ENCODE peak calls at places on chromosomes 5 and 9, in ten cellular contexts. One of them, this sample, is unnamed.
A peak's percentile ranks its signal among the peaks of the same experiment; 100 is the strongest.

GRCh38 chr9:114776683-114777399 is 29.0 kb downstream of the TNFSF15 start:
- DNase-seq in uterus: no peak
- DNase-seq in hypothalamus: no peak
- DNase-seq in NCI-H1436: no peak
- DNase-seq in type B pancreatic cell: no peak
- DNase-seq in CD8-positive, alpha-beta T cell: no peak
- DNase-seq in cardiac muscle cell: no peak
- DNase-seq in sigmoid colon: no peak
- DNase-seq in NCI-H187: no peak
- DNase-seq in stimulated activated CD8-positive, alpha-beta memory T cell treated with anti-CD3 and anti-CD28 coated beads, Interleukin-15, amount 100 ng/mL, for 24 hours: no peak
- DNase-seq in this sample: no peak

GRCh38 chr5:140556438-140556837 is 835 bp downstream of the SRA1 start:
- DNase-seq in uterus: no peak
- DNase-seq in hypothalamus: no peak
- DNase-seq in NCI-H1436: no peak
- DNase-seq in type B pancreatic cell: no peak
- DNase-seq in CD8-positive, alpha-beta T cell: no peak
- DNase-seq in cardiac muscle cell: peak; percentile 50
- DNase-seq in sigmoid colon: no peak
- DNase-seq in NCI-H187: no peak
- DNase-seq in stimulated activated CD8-positive, alpha-beta memory T cell treated with anti-CD3 and anti-CD28 coated beads, Interleukin-15, amount 100 ng/mL, for 24 hours: no peak
- DNase-seq in this sample: no peak

GRCh38 chr5:4640793-4641192 is 499.3 kb upstream of the ADAMTS16 start:
- DNase-seq in uterus: no peak
- DNase-seq in hypothalamus: no peak
- DNase-seq in NCI-H1436: no peak
- DNase-seq in type B pancreatic cell: no peak
- DNase-seq in CD8-positive, alpha-beta T cell: no peak
- DNase-seq in cardiac muscle cell: no peak
- DNase-seq in sigmoid colon: no peak
- DNase-seq in NCI-H187: peak; percentile 13
- DNase-seq in stimulated activated CD8-positive, alpha-beta memory T cell treated with anti-CD3 and anti-CD28 coated beads, Interleukin-15, amount 100 ng/mL, for 24 hours: no peak
- DNase-seq in this sample: no peak

GRCh38 chr9:107755267-107755666 is 265.7 kb upstream of the KLF4 start:
- DNase-seq in uterus: no peak
- DNase-seq in hypothalamus: no peak
- DNase-seq in NCI-H1436: no peak
- DNase-seq in type B pancreatic cell: no peak
- DNase-seq in CD8-positive, alpha-beta T cell: no peak
- DNase-seq in cardiac muscle cell: peak; percentile 42
- DNase-seq in sigmoid colon: no peak
- DNase-seq in NCI-H187: no peak
- DNase-seq in stimulated activated CD8-positive, alpha-beta memory T cell treated with anti-CD3 and anti-CD28 coated beads, Interleukin-15, amount 100 ng/mL, for 24 hours: no peak
- DNase-seq in this sample: no peak

GRCh38 chr9:80922544-80922943 is 766.8 kb downstream of the TLE1 start:
- DNase-seq in uterus: no peak
- DNase-seq in hypothalamus: no peak
- DNase-seq in NCI-H1436: no peak
- DNase-seq in type B pancreatic cell: no peak
- DNase-seq in CD8-positive, alpha-beta T cell: no peak
- DNase-seq in cardiac muscle cell: no peak
- DNase-seq in sigmoid colon: no peak
- DNase-seq in NCI-H187: no peak
- DNase-seq in stimulated activated CD8-positive, alpha-beta memory T cell treated with anti-CD3 and anti-CD28 coated beads, Interleukin-15, amount 100 ng/mL, for 24 hours: no peak
- DNase-seq in this sample: no peak

GRCh38 chr9:106860731-106861584 is 2.0 kb upstream of the ZNF462 start:
- DNase-seq in uterus: peak; percentile 41
- DNase-seq in hypothalamus: no peak
- DNase-seq in NCI-H1436: no peak
- DNase-seq in type B pancreatic cell: peak; percentile 72
- DNase-seq in CD8-positive, alpha-beta T cell: no peak
- DNase-seq in cardiac muscle cell: peak; percentile 55
- DNase-seq in sigmoid colon: peak; percentile 75
- DNase-seq in NCI-H187: no peak
- DNase-seq in stimulated activated CD8-positive, alpha-beta memory T cell treated with anti-CD3 and anti-CD28 coated beads, Interleukin-15, amount 100 ng/mL, for 24 hours: no peak
- DNase-seq in this sample: no peak

GRCh38 chr9:94945191-94946144 is 219.0 kb downstream of the AOPEP start:
- DNase-seq in uterus: peak; percentile 94
- DNase-seq in hypothalamus: no peak
- DNase-seq in NCI-H1436: no peak
- DNase-seq in type B pancreatic cell: no peak
- DNase-seq in CD8-positive, alpha-beta T cell: no peak
- DNase-seq in cardiac muscle cell: peak; percentile 66
- DNase-seq in sigmoid colon: peak; percentile 86
- DNase-seq in NCI-H187: no peak
- DNase-seq in stimulated activated CD8-positive, alpha-beta memory T cell treated with anti-CD3 and anti-CD28 coated beads, Interleukin-15, amount 100 ng/mL, for 24 hours: no peak
- DNase-seq in this sample: no peak

GRCh38 chr5:55159763-55160492 is at the start of gene GPX8:
- DNase-seq in uterus: peak; percentile 50
- DNase-seq in hypothalamus: no peak
- DNase-seq in NCI-H1436: no peak
- DNase-seq in type B pancreatic cell: no peak
- DNase-seq in CD8-positive, alpha-beta T cell: no peak
- DNase-seq in cardiac muscle cell: peak; percentile 92
- DNase-seq in sigmoid colon: no peak
- DNase-seq in NCI-H187: peak; percentile 11
- DNase-seq in stimulated activated CD8-positive, alpha-beta memory T cell treated with anti-CD3 and anti-CD28 coated beads, Interleukin-15, amount 100 ng/mL, for 24 hours: no peak
- DNase-seq in this sample: no peak

GRCh38 chr9:120999317-120999716 is 50.8 kb downstream of the C5 start:
- DNase-seq in uterus: no peak
- DNase-seq in hypothalamus: no peak
- DNase-seq in NCI-H1436: no peak
- DNase-seq in type B pancreatic cell: no peak
- DNase-seq in CD8-positive, alpha-beta T cell: no peak
- DNase-seq in cardiac muscle cell: no peak
- DNase-seq in sigmoid colon: no peak
- DNase-seq in NCI-H187: no peak
- DNase-seq in stimulated activated CD8-positive, alpha-beta memory T cell treated with anti-CD3 and anti-CD28 coated beads, Interleukin-15, amount 100 ng/mL, for 24 hours: no peak
- DNase-seq in this sample: no peak

GRCh38 chr5:16869821-16870796 is 66.0 kb downstream of the MYO10 start:
- DNase-seq in uterus: no peak
- DNase-seq in hypothalamus: no peak
- DNase-seq in NCI-H1436: no peak
- DNase-seq in type B pancreatic cell: no peak
- DNase-seq in CD8-positive, alpha-beta T cell: no peak
- DNase-seq in cardiac muscle cell: no peak
- DNase-seq in sigmoid colon: no peak
- DNase-seq in NCI-H187: no peak
- DNase-seq in stimulated activated CD8-positive, alpha-beta memory T cell treated with anti-CD3 and anti-CD28 coated beads, Interleukin-15, amount 100 ng/mL, for 24 hours: no peak
- DNase-seq in this sample: no peak

This sample was measured in B cell.